ENCODE peak calls at places on chromosomes 16 and 17, in four cellular contexts. A is HCT116; U is CD8-positive, alpha-beta memory T cell; X is cardiac muscle cell. V is an unnamed sample.
A peak's percentile ranks its signal among the peaks of the same experiment; 100 is the strongest.

GRCh38 chr17:45063198-45063597 is 2.1 kb downstream of the NMT1 start:
- DNase-seq in A (no peak), U (no peak), X (no peak), V (no peak)

GRCh38 chr17:75737133-75737962 is 16.1 kb downstream of the ITGB4 start:
- DNase-seq in A (no peak), U (no peak), X (no peak), V (no peak)

GRCh38 chr17:15398291-15398690 is 56.9 kb upstream of the TEKT3 start:
- DNase-seq in A (peak; percentile 18), U (no peak), X (no peak), V (no peak)

GRCh38 chr17:20202141-20202574 is 193.0 kb downstream of the SPECC1 start:
- DNase-seq in A (no peak), U (no peak), X (no peak), V (no peak)

GRCh38 chr17:72421128-72422092 is 300.6 kb downstream of the SOX9 start:
- DNase-seq in A (peak; percentile 99), U (no peak), X (no peak), V (no peak)

GRCh38 chr17:6061290-6061689 is 8.9 kb upstream of the WSCD1 start:
- DNase-seq in A (peak; percentile 16), U (no peak), X (no peak), V (no peak)

GRCh38 chr17:1673041-1673790 is 11.5 kb downstream of the PRPF8 start:
- DNase-seq in A (no peak), U (peak; percentile 10), X (no peak), V (peak; percentile 58)

GRCh38 chr16:57534881-57535658 is 1.3 kb downstream of the CCDC102A start:
- DNase-seq in A (no peak), U (no peak), X (no peak), V (no peak)

GRCh38 chr17:38320482-38320881 is 23.3 kb downstream of the GPR179 start:
- DNase-seq in A (no peak), U (no peak), X (no peak), V (peak; percentile 66)

GRCh38 chr16:8505327-8505991 is 84.9 kb downstream of the TMEM114 start:
- DNase-seq in A (no peak), U (no peak), X (no peak), V (no peak)

GRCh38 chr17:66469088-66469442 is 166.7 kb downstream of the PRKCA start:
- DNase-seq in A (no peak), U (no peak), X (peak; percentile 17), V (no peak)

GRCh38 chr17:49996495-49997255 is 1.7 kb upstream of the DLX3 start:
- DNase-seq in A (no peak), U (peak; percentile 61), X (peak; percentile 80), V (no peak)

GRCh38 chr16:78483124-78483992 is 383.9 kb downstream of the WWOX start:
- DNase-seq in A (no peak), U (no peak), X (no peak), V (no peak)

GRCh38 chr16:56102159-56102798 is 89.0 kb upstream of the GNAO1 start:
- DNase-seq in A (no peak), U (no peak), X (peak; percentile 69), V (no peak)

GRCh38 chr17:42502091-42502490 is 34.0 kb upstream of the NAGLU start:
- DNase-seq in A (no peak), U (no peak), X (no peak), V (no peak)

GRCh38 chr16:48054881-48055601 is 100.8 kb downstream of the ABCC12 start:
- DNase-seq in A (peak; percentile 35), U (no peak), X (peak; percentile 48), V (no peak)

GRCh38 chr17:4605826-4606225 is 21.5 kb downstream of the SMTNL2 start:
- DNase-seq in A (no peak), U (no peak), X (no peak), V (no peak)

GRCh38 chr16:1768061-1768766 is 3.1 kb downstream of the NME3 start:
- DNase-seq in A (no peak), U (no peak), X (no peak), V (no peak)
- H3K27ac ChIP-seq in A (no peak overlapping the region), U (no peak overlapping the region), X (no peak overlapping the region), V (no peak overlapping the region)

GRCh38 chr16:17603614-17604013 is 132.9 kb upstream of the XYLT1 start:
- DNase-seq in A (no peak), U (no peak), X (no peak), V (no peak)

GRCh38 chr16:17606460-17606859 is 135.7 kb upstream of the XYLT1 start:
- DNase-seq in A (no peak), U (no peak), X (no peak), V (no peak)

GRCh38 chr16:17598968-17599367 is 128.2 kb upstream of the XYLT1 start:
- DNase-seq in A (no peak), U (no peak), X (no peak), V (no peak)

GRCh38 chr16:17605784-17606183 is 135.0 kb upstream of the XYLT1 start:
- DNase-seq in A (no peak), U (no peak), X (no peak), V (no peak)

GRCh38 chr16:17602678-17603077 is 131.9 kb upstream of the XYLT1 start:
- DNase-seq in A (no peak), U (no peak), X (no peak), V (no peak)
- H3K4me3 ChIP-seq in A (no peak overlapping the region), U (no peak overlapping the region), X (no peak overlapping the region), V (no peak overlapping the region)

DNA sequence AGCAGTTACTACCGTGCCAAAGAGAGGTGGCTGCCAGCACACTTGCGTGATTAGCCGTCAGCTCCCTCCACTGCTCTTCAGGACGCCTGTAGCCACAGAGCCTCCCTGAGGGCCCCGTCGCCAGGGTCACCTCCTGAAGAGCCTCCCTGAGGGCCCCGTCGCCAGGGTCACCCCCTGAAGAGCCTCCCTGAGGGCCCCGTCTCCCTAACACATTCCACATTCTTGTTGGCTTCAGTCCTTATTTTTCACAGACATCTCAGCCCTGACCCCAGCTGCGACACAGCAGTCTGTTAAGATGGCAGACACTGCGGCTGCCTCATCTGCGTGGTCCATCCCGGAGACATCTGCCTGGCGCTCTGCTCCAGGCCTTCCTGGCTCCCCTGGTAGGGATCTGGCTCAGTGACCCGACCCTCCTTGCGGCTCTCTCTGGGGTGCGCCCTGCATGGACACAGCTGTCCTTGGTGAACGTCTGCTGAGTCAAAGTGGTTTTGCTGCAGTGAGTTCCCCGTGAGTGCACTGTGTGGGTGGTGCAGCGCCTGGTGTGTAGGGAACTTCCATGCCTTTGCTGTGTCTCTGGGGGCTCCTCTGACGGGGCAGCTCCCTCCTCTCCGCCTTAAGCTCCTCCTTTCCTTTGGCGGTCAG is 11.4 kb downstream of the ACSF3 start:
- DNase-seq in A (no peak), U (no peak), X (no peak), V (peak; percentile 60)
- H3K36me3 ChIP-seq in A (peaks cover 28% of the 10 kb centered on the region), U (peaks cover 47% of the 10 kb centered on the region), X (peaks cover 35% of the 10 kb centered on the region), V (peaks cover 86% of the 10 kb centered on the region)

DNA sequence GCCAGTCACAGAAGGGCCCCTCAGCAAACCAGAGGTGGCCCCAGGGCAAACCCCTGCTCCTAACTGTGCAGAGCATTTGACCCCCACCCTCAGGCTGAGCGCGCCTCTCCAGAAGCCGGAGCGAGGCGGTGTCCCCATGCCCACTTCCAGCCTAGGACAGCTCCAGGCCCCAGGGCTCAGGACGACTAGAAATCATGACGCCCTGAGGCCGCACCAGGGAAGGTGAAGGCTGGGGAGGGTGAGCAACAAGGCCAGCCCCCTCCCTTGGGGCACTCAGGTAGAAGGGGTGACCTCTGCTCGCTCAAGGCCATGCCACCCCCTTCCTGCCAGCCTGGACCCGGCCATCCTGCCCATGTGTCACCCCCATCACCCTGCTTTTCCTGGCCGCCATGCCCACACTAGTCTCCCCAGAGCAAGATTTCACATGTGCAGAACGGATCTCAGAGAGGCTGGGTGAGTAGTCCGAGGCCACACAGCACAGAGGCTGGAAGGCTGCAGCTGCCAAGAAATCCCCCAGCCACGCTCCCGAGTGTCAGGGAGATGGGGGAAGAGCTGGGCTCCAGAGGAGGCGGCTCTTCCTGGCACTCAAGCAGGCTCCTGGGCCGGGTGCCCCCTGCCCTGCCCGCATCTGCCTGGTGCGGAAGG is 2.1 kb upstream of the PVALEF start:
- DNase-seq in A (no peak), U (no peak), X (no peak), V (peak; percentile 69)
- H3K27ac ChIP-seq in A (no peak overlapping the region), U (no peak overlapping the region), X (no peak overlapping the region), V (no peak overlapping the region)

DNA sequence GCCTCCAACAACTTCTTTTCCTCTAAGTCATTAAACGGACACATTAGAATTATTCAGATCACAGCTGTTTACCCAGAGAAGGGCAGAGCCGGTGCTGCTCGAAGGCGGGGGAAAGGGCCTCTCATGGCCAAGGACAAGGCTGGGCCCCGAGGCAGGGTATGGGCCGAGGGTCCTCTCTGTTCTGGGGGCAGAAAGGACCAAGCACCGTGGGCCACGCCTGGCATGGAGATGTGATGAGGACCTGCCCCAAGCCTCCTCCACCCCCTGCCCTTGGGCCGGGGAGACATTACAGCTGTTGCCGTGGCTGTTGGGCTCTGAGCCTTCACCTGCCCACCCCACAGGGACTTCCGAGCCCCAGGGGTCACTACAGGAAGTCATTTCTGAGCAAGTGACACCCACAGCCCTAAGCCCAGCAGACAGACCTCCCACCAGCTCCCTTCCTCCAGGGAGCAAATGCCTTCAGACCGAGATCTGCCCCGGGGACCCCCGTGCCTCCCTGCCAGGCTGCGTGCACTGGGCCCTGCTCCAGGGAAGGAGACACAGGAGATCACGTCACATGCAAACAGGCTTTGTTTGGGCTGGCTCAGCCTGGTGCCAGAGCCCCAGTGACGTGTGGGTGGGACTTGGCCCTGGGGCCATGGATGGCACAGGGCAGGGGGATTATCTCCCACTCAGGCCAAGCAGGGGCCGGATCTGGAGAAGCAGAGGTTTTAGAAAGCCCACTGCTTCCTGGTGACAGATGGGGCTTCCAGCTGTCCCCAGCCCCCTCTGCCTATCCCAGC is 652 bp upstream of the PVALEF start:
- DNase-seq in A (no peak), U (no peak), X (no peak), V (no peak)
- H3K4me3 ChIP-seq in A (no peak overlapping the region), U (no peak overlapping the region), X (no peak overlapping the region), V (no peak overlapping the region)

DNA sequence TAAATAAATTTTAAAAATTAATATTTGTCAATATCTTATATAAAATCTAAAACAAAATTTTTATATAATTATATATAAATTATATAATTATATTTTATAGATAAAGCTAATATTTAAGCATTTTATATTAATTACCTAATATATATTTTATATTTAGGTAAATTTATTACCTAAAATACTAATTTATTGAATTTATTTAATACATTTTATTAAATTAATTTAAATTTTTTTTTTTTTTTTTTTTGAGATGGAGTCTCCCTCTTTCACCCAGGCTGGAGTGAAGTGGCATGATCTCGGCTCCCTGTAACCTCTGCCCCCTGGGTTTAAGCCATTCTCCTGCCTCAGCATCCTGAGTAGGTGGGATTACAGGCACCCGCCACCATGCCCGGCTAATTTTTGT is 22.4 kb downstream of the ATAD5 start:
- DNase-seq in A (no peak), U (no peak), X (no peak), V (no peak)
- H3K36me3 ChIP-seq in A (peaks cover 15% of the 10 kb centered on the region), U (no peaks in the 10 kb centered on the region), X (peaks cover 3% of the 10 kb centered on the region), V (no peaks in the 10 kb centered on the region)

GRCh38 chr16:12405083-12405482 is 398.6 kb downstream of the CPPED1 start:
- DNase-seq in A (no peak), U (no peak), X (no peak), V (no peak)
- H3K27ac ChIP-seq in A (no peak overlapping the region), U (no peak overlapping the region), X (no peak overlapping the region), V (no peak overlapping the region)

GRCh38 chr17:82294086-82294773 is 20.7 kb upstream of the CSNK1D start:
- DNase-seq in A (no peak), U (no peak), X (no peak), V (no peak)
- H3K4me3 ChIP-seq in A (peak overlapping the region; percentile 47), U (no peak overlapping the region), X (no peak overlapping the region), V (no peak overlapping the region)

GRCh38 chr17:17897442-17897841 is 60.7 kb upstream of the SREBF1 start:
- DNase-seq in A (no peak), U (no peak), X (no peak), V (no peak)
- H3K36me3 ChIP-seq in A (no peaks in the 10 kb centered on the region), U (peaks cover 29% of the 10 kb centered on the region), X (no peaks in the 10 kb centered on the region), V (peaks cover 38% of the 10 kb centered on the region)

V was measured in left lung.